ENCODE peak calls at places on chromosomes 1 and 21, in four cellular contexts. H is MM.1S, M is body of pancreas, G is upper lobe of right lung. W is an unnamed sample. For H3K4me1, the result is how much of the 10 kb centered on the place peaks cover.

GRCh38 chr1:118028267-118028666 is 98.7 kb downstream of the WDR3 start:
- DNase-seq in H (no peak), M (no peak), G (no peak), W (no peak)

GRCh38 chr1:78303620-78304019 is 187.2 kb upstream of the PTGFR start:
- DNase-seq in H (no peak), M (peak), G (no peak), W (no peak)

GRCh38 chr1:65431111-65431705 is 10.7 kb downstream of the LEPR start:
- DNase-seq in H (peak), M (no peak), G (no peak), W (no peak)

GRCh38 chr1:220487297-220487820 is 40.6 kb upstream of the MARK1 start:
- DNase-seq in H (no peak), M (peak), G (no peak), W (no peak)

GRCh38 chr21:42679982-42680330 is 26.5 kb downstream of the PDE9A start:
- DNase-seq in H (no peak), M (no peak), G (no peak), W (peak)

GRCh38 chr1:98898901-98899300 is 105.8 kb downstream of the PLPPR5 start:
- DNase-seq in H (peak), M (no peak), G (no peak), W (no peak)

GRCh38 chr1:185694081-185694480 is 40.1 kb upstream of the HMCN1 start:
- DNase-seq in H (peak), M (peak), G (no peak), W (no peak)

GRCh38 chr1:156796340-156797097 is 20.1 kb downstream of the SH2D2A start:
- DNase-seq in H (no peak), M (no peak), G (no peak), W (no peak)

GRCh38 chr21:42360317-42360716 is 6.0 kb downstream of the TFF1 start:
- DNase-seq in H (no peak), M (no peak), G (no peak), W (peak)

GRCh38 chr1:41638086-41639024 is 153.9 kb upstream of the EDN2 start:
- DNase-seq in H (no peak), M (no peak), G (no peak), W (no peak)

GRCh38 chr1:32989160-32989894 is 24.7 kb upstream of the RNF19B start:
- DNase-seq in H (no peak), M (peak), G (peak), W (peak)

GRCh38 chr1:89821322-89822108 is 683 bp downstream of the LRRC8D start:
- DNase-seq in H (peak), M (peak), G (peak), W (peak)

GRCh38 chr1:119878171-119878570 is 18.1 kb downstream of the ADAM30 start:
- DNase-seq in H (no peak), M (no peak), G (no peak), W (no peak)

GRCh38 chr1:59276317-59276914 is 20.5 kb upstream of the FGGY start:
- DNase-seq in H (no peak), M (no peak), G (no peak), W (no peak)

GRCh38 chr1:96966536-96967138 is 245.1 kb downstream of the PTBP2 start:
- DNase-seq in H (peak), M (peak), G (peak), W (peak)

GRCh38 chr1:228957535-228957934 is 222.3 kb downstream of the RHOU start:
- DNase-seq in H (no peak), M (no peak), G (no peak), W (no peak)

GRCh38 chr1:230702934-230703678 is 10.8 kb downstream of the AGT start:
- DNase-seq in H (no peak), M (no peak), G (no peak), W (no peak)

GRCh38 chr1:201828451-201828819 is 522 bp upstream of the IPO9 start:
- DNase-seq in H (no peak), M (no peak), G (no peak), W (no peak)

GRCh38 chr1:212970085-212970484 is 19.7 kb downstream of the VASH2 start:
- DNase-seq in H (no peak), M (no peak), G (no peak), W (no peak)

GRCh38 chr1:187091666-187092065 is 262.9 kb downstream of the PLA2G4A start:
- DNase-seq in H (no peak), M (no peak), G (no peak), W (no peak)

GRCh38 chr1:169486281-169486904 is 649 bp upstream of the SLC19A2 start:
- DNase-seq in H (no peak), M (no peak), G (no peak), W (no peak)

GRCh38 chr1:228999776-229000175 is 264.5 kb downstream of the RHOU start:
- DNase-seq in H (no peak), M (no peak), G (no peak), W (no peak)

GRCh38 chr1:29903767-29904166 is 667.4 kb downstream of the PTPRU start:
- DNase-seq in H (no peak), M (no peak), G (no peak), W (no peak)

GRCh38 chr1:198472123-198472522 is 68.4 kb downstream of the ATP6V1G3 start:
- DNase-seq in H (no peak), M (no peak), G (no peak), W (no peak)

GRCh38 chr1:157369808-157370521 is 182.3 kb downstream of the FCRL5 start:
- DNase-seq in H (peak), M (peak), G (no peak), W (no peak)

GRCh38 chr1:40861227-40862003 is 748 bp downstream of the CITED4 start:
- DNase-seq in H (no peak), M (peak), G (peak), W (peak)

GRCh38 chr1:7893529-7894180 is 40.8 kb upstream of the UTS2 start:
- DNase-seq in H (no peak), M (no peak), G (no peak), W (no peak)

GRCh38 chr21:42269382-42269781 is 45.8 kb downstream of the TFF3 start:
- DNase-seq in H (no peak), M (no peak), G (no peak), W (no peak)

GRCh38 chr1:244449936-244450508 is 1.7 kb downstream of the ADSS2 start:
- DNase-seq in H (no peak), M (no peak), G (no peak), W (no peak)
- H3K4me1 ChIP-seq in H (under half), M (half or more), G (under half), W (half or more)

DNA sequence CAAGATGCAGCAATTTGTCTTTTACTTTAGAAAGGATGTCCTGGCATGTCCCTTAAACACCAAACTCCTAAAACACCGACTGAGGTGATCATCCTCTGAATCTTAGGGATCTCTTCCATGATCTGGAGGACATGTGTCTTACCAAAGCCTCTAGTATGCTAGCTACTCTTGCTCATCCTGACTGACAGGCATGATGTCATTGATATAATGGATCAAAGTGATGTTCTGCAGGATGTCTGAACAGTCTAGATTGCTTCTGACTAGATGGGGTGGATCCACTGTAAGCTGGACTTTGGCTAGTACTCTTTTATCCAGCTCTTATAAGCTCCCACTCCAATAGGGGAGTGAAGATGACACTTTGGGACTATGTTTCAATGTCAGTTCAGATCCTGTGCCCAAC is 11.3 kb upstream of the CGN start:
- DNase-seq in H (no peak), M (no peak), G (no peak), W (no peak)
- H3K27ac ChIP-seq in H (no peak), M (no peak), G (no peak), W (no peak)

DNA sequence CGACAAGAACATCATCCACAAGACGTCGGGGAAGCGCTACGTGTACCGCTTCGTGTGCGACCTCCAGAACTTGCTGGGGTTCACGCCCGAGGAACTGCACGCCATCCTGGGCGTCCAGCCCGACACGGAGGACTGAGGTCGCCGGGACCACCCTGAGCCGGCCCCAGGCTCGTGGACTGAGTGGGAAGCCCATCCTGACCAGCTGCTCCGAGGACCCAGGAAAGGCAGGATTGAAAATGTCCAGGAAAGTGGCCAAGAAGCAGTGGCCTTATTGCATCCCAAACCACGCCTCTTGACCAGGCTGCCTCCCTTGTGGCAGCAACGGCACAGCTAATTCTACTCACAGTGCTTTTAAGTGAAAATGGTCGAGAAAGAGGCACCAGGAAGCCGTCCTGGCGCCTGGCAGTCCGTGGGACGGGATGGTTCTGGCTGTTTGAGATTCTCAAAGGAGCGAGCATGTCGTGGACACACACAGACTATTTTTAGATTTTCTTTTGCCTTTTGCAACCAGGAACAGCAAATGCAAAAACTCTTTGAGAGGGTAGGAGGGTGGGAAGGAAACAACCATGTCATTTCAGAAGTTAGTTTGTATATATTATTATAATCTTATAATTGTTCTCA is 17.1 kb downstream of the ETS2 start:
- DNase-seq in H (no peak), M (no peak), G (no peak), W (no peak)
- H3K4me1 ChIP-seq in H (under half), M (under half), G (under half), W (under half)

GRCh38 chr1:62676606-62677356 is 11.4 kb downstream of the DOCK7 start:
- DNase-seq in H (no peak), M (no peak), G (no peak), W (no peak)
- H3K27ac ChIP-seq in H (no peak), M (no peak), G (no peak), W (no peak)

GRCh38 chr1:16977377-16977776 is 3.0 kb downstream of the MFAP2 start:
- DNase-seq in H (no peak), M (no peak), G (no peak), W (no peak)
- H3K4me1 ChIP-seq in H (under half), M (under half), G (under half), W (under half)